ENCODE peak calls at places on chromosomes 3 and 15, in nine cellular contexts. One of them, this sample, is unnamed.

GRCh38 chr15:100601628-100602063 is 338 bp downstream of the LINS1 start:
- DNase-seq in suprapubic skin: no peak
- DNase-seq in ovary: no peak
- DNase-seq in A549: no peak
- DNase-seq in right lobe of liver: no peak
- DNase-seq in Peyer's patch: no peak
- DNase-seq in H1: no peak
- DNase-seq in tibial nerve: no peak
- DNase-seq in uterus: no peak
- DNase-seq in this sample: no peak

GRCh38 chr15:76384409-76384808 is 47.8 kb downstream of the ISL2 start:
- DNase-seq in suprapubic skin: no peak
- DNase-seq in ovary: no peak
- DNase-seq in A549: no peak
- DNase-seq in right lobe of liver: no peak
- DNase-seq in Peyer's patch: no peak
- DNase-seq in H1: no peak
- DNase-seq in tibial nerve: no peak
- DNase-seq in uterus: no peak
- DNase-seq in this sample: no peak

GRCh38 chr3:172528677-172529076 is 5.4 kb upstream of the TNFSF10 start:
- DNase-seq in suprapubic skin: no peak
- DNase-seq in ovary: no peak
- DNase-seq in A549: no peak
- DNase-seq in right lobe of liver: no peak
- DNase-seq in Peyer's patch: no peak
- DNase-seq in H1: no peak
- DNase-seq in tibial nerve: no peak
- DNase-seq in uterus: no peak
- DNase-seq in this sample: no peak

GRCh38 chr3:146166450-146167222 is 5.7 kb upstream of the PLOD2 start:
- DNase-seq in suprapubic skin: no peak
- DNase-seq in ovary: no peak
- DNase-seq in A549: peak
- DNase-seq in right lobe of liver: no peak
- DNase-seq in Peyer's patch: no peak
- DNase-seq in H1: no peak
- DNase-seq in tibial nerve: no peak
- DNase-seq in uterus: peak
- DNase-seq in this sample: no peak

GRCh38 chr3:195085356-195086130 is 185.4 kb downstream of the XXYLT1 start:
- DNase-seq in suprapubic skin: no peak
- DNase-seq in ovary: no peak
- DNase-seq in A549: no peak
- DNase-seq in right lobe of liver: peak
- DNase-seq in Peyer's patch: no peak
- DNase-seq in H1: no peak
- DNase-seq in tibial nerve: no peak
- DNase-seq in uterus: no peak
- DNase-seq in this sample: peak

GRCh38 chr15:71570736-71571135 is 239.6 kb upstream of the NR2E3 start:
- DNase-seq in suprapubic skin: no peak
- DNase-seq in ovary: no peak
- DNase-seq in A549: no peak
- DNase-seq in right lobe of liver: no peak
- DNase-seq in Peyer's patch: no peak
- DNase-seq in H1: no peak
- DNase-seq in tibial nerve: no peak
- DNase-seq in uterus: no peak
- DNase-seq in this sample: no peak

GRCh38 chr3:126573492-126574117 is 14.9 kb upstream of the C3orf22 start:
- DNase-seq in suprapubic skin: no peak
- DNase-seq in ovary: no peak
- DNase-seq in A549: peak
- DNase-seq in right lobe of liver: no peak
- DNase-seq in Peyer's patch: no peak
- DNase-seq in H1: peak
- DNase-seq in tibial nerve: no peak
- DNase-seq in uterus: no peak
- DNase-seq in this sample: peak

GRCh38 chr15:39016706-39017105 is 452.1 kb upstream of the RASGRP1 start:
- DNase-seq in suprapubic skin: no peak
- DNase-seq in ovary: no peak
- DNase-seq in A549: no peak
- DNase-seq in right lobe of liver: no peak
- DNase-seq in Peyer's patch: no peak
- DNase-seq in H1: no peak
- DNase-seq in tibial nerve: no peak
- DNase-seq in uterus: no peak
- DNase-seq in this sample: no peak

GRCh38 chr3:103308921-103309320 is 874.1 kb downstream of the ZPLD1 start:
- DNase-seq in suprapubic skin: no peak
- DNase-seq in ovary: no peak
- DNase-seq in A549: peak
- DNase-seq in right lobe of liver: no peak
- DNase-seq in Peyer's patch: no peak
- DNase-seq in H1: no peak
- DNase-seq in tibial nerve: no peak
- DNase-seq in uterus: no peak
- DNase-seq in this sample: no peak

GRCh38 chr3:136546718-136547117 is 205.5 kb downstream of the STAG1 start:
- DNase-seq in suprapubic skin: no peak
- DNase-seq in ovary: no peak
- DNase-seq in A549: peak
- DNase-seq in right lobe of liver: no peak
- DNase-seq in Peyer's patch: no peak
- DNase-seq in H1: no peak
- DNase-seq in tibial nerve: no peak
- DNase-seq in uterus: no peak
- DNase-seq in this sample: no peak

GRCh38 chr15:57503051-57503702 is 88.5 kb upstream of the MYZAP start:
- DNase-seq in suprapubic skin: no peak
- DNase-seq in ovary: no peak
- DNase-seq in A549: peak
- DNase-seq in right lobe of liver: no peak
- DNase-seq in Peyer's patch: no peak
- DNase-seq in H1: peak
- DNase-seq in tibial nerve: no peak
- DNase-seq in uterus: no peak
- DNase-seq in this sample: no peak

GRCh38 chr3:133452603-133453313 is 52.9 kb downstream of the BFSP2 start:
- DNase-seq in suprapubic skin: no peak
- DNase-seq in ovary: no peak
- DNase-seq in A549: peak
- DNase-seq in right lobe of liver: no peak
- DNase-seq in Peyer's patch: no peak
- DNase-seq in H1: no peak
- DNase-seq in tibial nerve: no peak
- DNase-seq in uterus: no peak
- DNase-seq in this sample: no peak

GRCh38 chr3:127722104-127722784 is 49.5 kb downstream of the ABTB1 start:
- DNase-seq in suprapubic skin: peak
- DNase-seq in ovary: no peak
- DNase-seq in A549: no peak
- DNase-seq in right lobe of liver: no peak
- DNase-seq in Peyer's patch: no peak
- DNase-seq in H1: no peak
- DNase-seq in tibial nerve: no peak
- DNase-seq in uterus: no peak
- DNase-seq in this sample: no peak

GRCh38 chr3:45592405-45592804 is 2.1 kb upstream of the LIMD1 start:
- DNase-seq in suprapubic skin: no peak
- DNase-seq in ovary: no peak
- DNase-seq in A549: no peak
- DNase-seq in right lobe of liver: no peak
- DNase-seq in Peyer's patch: no peak
- DNase-seq in H1: no peak
- DNase-seq in tibial nerve: no peak
- DNase-seq in uterus: no peak
- DNase-seq in this sample: no peak

DNA sequence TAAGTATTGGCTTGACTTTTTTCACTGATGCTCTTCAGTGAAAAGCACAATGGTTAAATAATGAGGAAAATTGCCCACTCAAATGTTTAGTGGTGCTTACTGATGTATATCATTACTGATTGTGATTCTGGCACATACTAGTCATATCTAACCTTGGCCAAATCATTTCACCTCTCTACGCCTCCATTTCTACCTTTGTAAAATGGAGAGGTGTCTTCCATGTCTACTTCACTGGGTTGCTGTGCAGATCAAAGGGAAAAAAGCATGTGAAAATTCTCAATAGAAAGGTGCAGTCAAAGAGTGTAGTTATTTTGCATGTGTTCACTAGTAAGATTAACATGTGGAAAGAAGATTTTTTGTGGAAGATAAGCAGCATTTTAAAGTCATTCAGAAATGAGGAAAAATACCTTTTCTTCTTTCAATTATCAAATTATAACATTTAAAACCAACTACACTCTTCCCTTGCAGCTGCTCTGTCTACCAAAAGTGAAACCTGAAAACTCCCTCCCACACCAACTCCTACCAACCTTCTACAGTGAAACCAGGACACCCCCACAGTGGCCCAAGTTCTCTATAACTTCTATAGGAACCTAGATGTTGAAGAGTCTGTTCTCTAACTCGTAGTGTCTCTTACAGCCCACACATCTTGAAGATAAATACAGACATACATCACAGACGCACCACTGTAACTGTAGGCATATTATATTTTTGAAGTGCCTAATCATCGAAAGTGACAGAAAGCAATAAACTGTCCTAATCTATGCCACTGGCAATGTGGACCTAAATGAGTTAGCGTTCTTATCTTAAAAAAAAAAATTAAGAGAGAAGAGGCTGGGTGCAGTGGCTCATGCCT is 1.4 kb downstream of the CD200R1 start:
- DNase-seq in suprapubic skin: no peak
- DNase-seq in ovary: no peak
- DNase-seq in A549: no peak
- DNase-seq in right lobe of liver: no peak
- DNase-seq in Peyer's patch: peak
- DNase-seq in H1: no peak
- DNase-seq in tibial nerve: no peak
- DNase-seq in uterus: no peak
- DNase-seq in this sample: no peak
- H3K4me3 ChIP-seq in suprapubic skin: peak
- H3K4me3 ChIP-seq in ovary: no peak
- H3K4me3 ChIP-seq in A549: no peak
- H3K4me3 ChIP-seq in right lobe of liver: peak
- H3K4me3 ChIP-seq in Peyer's patch: peak
- H3K4me3 ChIP-seq in H1: no peak
- H3K4me3 ChIP-seq in tibial nerve: no peak
- H3K4me3 ChIP-seq in uterus: no peak
- H3K4me3 ChIP-seq in this sample: no peak

DNA sequence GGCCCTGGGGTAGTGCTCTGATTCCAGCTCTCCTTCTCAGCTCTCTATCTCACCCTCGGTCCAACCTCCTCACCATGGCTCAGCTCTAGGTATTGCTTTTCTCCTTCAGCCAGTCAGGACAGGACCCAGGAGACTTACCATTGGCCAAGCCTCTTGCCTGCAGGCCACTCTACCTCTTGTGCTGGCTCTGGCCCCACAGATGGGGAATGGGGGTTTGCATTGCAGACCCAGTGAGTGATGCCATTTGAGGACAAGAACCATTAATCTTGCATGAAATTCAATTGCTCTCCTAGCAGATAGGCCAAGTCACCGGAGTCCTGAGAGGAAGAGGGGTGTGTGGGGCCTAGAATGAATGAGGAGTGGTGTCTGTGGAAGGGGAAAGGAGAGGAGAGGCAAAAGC is 6.1 kb upstream of the RPP25 start:
- DNase-seq in suprapubic skin: no peak
- DNase-seq in ovary: no peak
- DNase-seq in A549: no peak
- DNase-seq in right lobe of liver: no peak
- DNase-seq in Peyer's patch: no peak
- DNase-seq in H1: no peak
- DNase-seq in tibial nerve: no peak
- DNase-seq in uterus: no peak
- DNase-seq in this sample: no peak
- TF ChIP-seq POLR2A in suprapubic skin: no peak
- TF ChIP-seq POLR2A in ovary: no peak
- TF ChIP-seq POLR2A in A549: no peak
- TF ChIP-seq POLR2A in right lobe of liver: no peak
- TF ChIP-seq POLR2A in Peyer's patch: no peak
- TF ChIP-seq POLR2A in H1: no peak
- TF ChIP-seq POLR2A in tibial nerve: no peak
- TF ChIP-seq POLR2A in uterus: no peak
- TF ChIP-seq POLR2A in this sample: no peak

DNA sequence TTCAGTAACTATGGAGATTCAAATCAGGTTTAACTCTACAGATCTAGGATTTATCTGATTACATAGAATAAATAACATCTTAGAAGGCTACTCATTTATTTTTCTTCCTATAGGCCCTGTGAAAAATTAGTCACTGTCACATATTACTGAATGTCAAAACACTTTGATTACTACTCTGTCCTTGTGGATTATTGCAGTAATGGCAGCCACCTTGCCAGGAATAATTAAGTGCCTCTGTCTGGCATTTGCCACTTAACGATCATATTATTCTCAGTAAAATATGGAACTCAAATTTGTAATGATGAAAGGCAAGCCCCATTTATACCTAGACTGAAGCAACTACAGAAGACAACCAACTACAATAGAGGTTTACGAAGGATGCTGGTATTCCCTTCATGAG is 596.3 kb upstream of the ARPP21 start:
- DNase-seq in suprapubic skin: no peak
- DNase-seq in ovary: no peak
- DNase-seq in A549: no peak
- DNase-seq in right lobe of liver: no peak
- DNase-seq in Peyer's patch: no peak
- DNase-seq in H1: no peak
- DNase-seq in tibial nerve: no peak
- DNase-seq in uterus: no peak
- DNase-seq in this sample: no peak
- H3K27ac ChIP-seq in suprapubic skin: no peak
- H3K27ac ChIP-seq in ovary: no peak
- H3K27ac ChIP-seq in A549: no peak
- H3K27ac ChIP-seq in right lobe of liver: peak
- H3K27ac ChIP-seq in Peyer's patch: peak
- H3K27ac ChIP-seq in H1: no peak
- H3K27ac ChIP-seq in tibial nerve: no peak
- H3K27ac ChIP-seq in uterus: no peak
- H3K27ac ChIP-seq in this sample: no peak

DNA sequence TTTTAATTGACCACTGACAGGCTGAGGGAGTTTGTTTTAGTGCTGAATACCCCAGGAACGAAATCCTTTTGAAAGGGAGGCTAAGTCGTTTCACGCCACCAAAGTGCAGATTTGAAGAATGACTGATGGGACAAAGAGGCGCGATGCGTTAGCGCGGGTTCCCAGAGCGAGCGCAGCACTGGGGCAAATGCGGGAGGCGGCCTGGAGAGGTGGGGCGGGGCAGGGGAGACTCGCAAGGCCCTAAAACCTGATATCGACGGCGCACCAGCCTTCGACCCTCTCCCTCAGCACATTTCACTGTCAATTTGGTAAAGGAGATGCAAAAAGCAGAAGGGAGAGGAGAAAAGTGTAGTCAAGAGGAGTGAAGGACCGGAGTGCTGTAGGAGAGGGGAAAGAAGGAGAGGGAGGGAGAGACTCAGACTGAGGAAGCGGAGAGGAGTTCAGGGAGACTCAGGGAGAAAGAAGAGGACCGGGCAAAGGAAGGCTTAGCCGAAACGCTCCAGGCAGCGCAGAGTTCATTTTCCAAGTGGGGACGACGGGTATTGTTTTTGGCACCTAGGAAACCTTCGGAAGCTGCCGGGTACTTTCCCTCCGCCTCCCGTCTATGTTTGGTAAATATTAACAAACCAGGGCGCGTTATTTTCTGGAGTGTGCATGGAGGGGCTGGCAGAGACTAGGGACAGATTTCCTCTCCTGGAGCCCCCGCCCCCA is 3.8 kb upstream of the FOXB1 start:
- DNase-seq in suprapubic skin: no peak
- DNase-seq in ovary: no peak
- DNase-seq in A549: no peak
- DNase-seq in right lobe of liver: no peak
- DNase-seq in Peyer's patch: no peak
- DNase-seq in H1: peak
- DNase-seq in tibial nerve: no peak
- DNase-seq in uterus: no peak
- DNase-seq in this sample: no peak
- H3K4me3 ChIP-seq in suprapubic skin: no peak
- H3K4me3 ChIP-seq in ovary: no peak
- H3K4me3 ChIP-seq in A549: peak
- H3K4me3 ChIP-seq in right lobe of liver: no peak
- H3K4me3 ChIP-seq in Peyer's patch: no peak
- H3K4me3 ChIP-seq in H1: peak
- H3K4me3 ChIP-seq in tibial nerve: no peak
- H3K4me3 ChIP-seq in uterus: no peak
- H3K4me3 ChIP-seq in this sample: no peak